ENCODE peak calls at places on chromosome 17, in four cellular contexts. F, H, G and R are unnamed samples.

GRCh38 chr17:28592260-28592659 is 6.6 kb downstream of the SPAG5 start:
- DNase-seq in F (no peak), H (no peak), G (no peak), R (no peak)

GRCh38 chr17:72661945-72662826 is 430.3 kb downstream of the SLC39A11 start:
- DNase-seq in F (no peak), H (no peak), G (no peak), R (no peak)

GRCh38 chr17:7830616-7831015 is 3.4 kb upstream of the KDM6B start:
- DNase-seq in F (no peak), H (no peak), G (no peak), R (no peak)

GRCh38 chr17:49136335-49136734 is 3.8 kb downstream of the B4GALNT2 start:
- DNase-seq in F (no peak), H (no peak), G (no peak), R (no peak)

GRCh38 chr17:77036841-77037381 is 103.9 kb upstream of the SEC14L1 start:
- DNase-seq in F (no peak), H (no peak), G (no peak), R (no peak)

GRCh38 chr17:66748578-66748977 is 86.3 kb upstream of the CACNG5 start:
- DNase-seq in F (no peak), H (no peak), G (no peak), R (no peak)

GRCh38 chr17:68491864-68492263 is 20.4 kb upstream of the PRKAR1A start:
- DNase-seq in F (no peak), H (no peak), G (no peak), R (peak)

GRCh38 chr17:13694934-13695333 is 93.2 kb upstream of the HS3ST3A1 start:
- DNase-seq in F (no peak), H (no peak), G (no peak), R (no peak)

GRCh38 chr17:40071720-40072480 is 9.1 kb downstream of the THRA start:
- DNase-seq in F (no peak), H (no peak), G (no peak), R (peak)

GRCh38 chr17:15957206-15957605 is 12.3 kb downstream of the ADORA2B start:
- DNase-seq in F (no peak), H (no peak), G (no peak), R (no peak)

GRCh38 chr17:68780561-68780960 is 174.6 kb downstream of the ABCA8 start:
- DNase-seq in F (no peak), H (no peak), G (no peak), R (no peak)

GRCh38 chr17:67280279-67280678 is 35.3 kb upstream of the HELZ start:
- DNase-seq in F (no peak), H (peak), G (no peak), R (no peak)

GRCh38 chr17:36869856-36870617 is 67.2 kb upstream of the LHX1 start:
- DNase-seq in F (peak), H (peak), G (peak), R (peak)

GRCh38 chr17:5563451-5563850 is 20.9 kb downstream of the NLRP1 start:
- DNase-seq in F (no peak), H (peak), G (no peak), R (peak)

GRCh38 chr17:76252040-76252954 is 12.0 kb upstream of the RNF157 start:
- DNase-seq in F (no peak), H (peak), G (no peak), R (peak)

GRCh38 chr17:14205992-14206461 is 30.6 kb downstream of the CDRT15 start:
- DNase-seq in F (no peak), H (no peak), G (no peak), R (no peak)

GRCh38 chr17:1180958-1181768 is 1.4 kb upstream of the ABR start:
- DNase-seq in F (peak), H (no peak), G (no peak), R (no peak)